ENCODE peak calls at places on chromosomes 5 and 9, in seven cellular contexts. M is heart right ventricle, Y is upper lobe of left lung, B is neural progenitor cell, U is HCT116, N is GM12878, J is lower lobe of right lung. D is an unnamed sample.
A peak's percentile ranks its signal among the peaks of the same experiment; 100 is the strongest.

GRCh38 chr5:73378070-73378469 is 70.5 kb downstream of the FOXD1 start:
- DNase-seq in M (no peak), Y (no peak), B (no peak), U (no peak), N (no peak), J (no peak), D (no peak)

GRCh38 chr9:15136646-15137045 is 170.4 kb downstream of the TTC39B start:
- DNase-seq in M (no peak), Y (no peak), B (no peak), U (peak; percentile 7), N (no peak), J (no peak), D (no peak)

GRCh38 chr5:66810151-66810550 is 214.0 kb downstream of the MAST4 start:
- DNase-seq in M (no peak), Y (no peak), B (no peak), U (no peak), N (no peak), J (no peak), D (no peak)

GRCh38 chr5:125987677-125988255 is 435.4 kb upstream of the GRAMD2B start:
- DNase-seq in M (no peak), Y (no peak), B (no peak), U (no peak), N (no peak), J (no peak), D (no peak)

GRCh38 chr5:181070523-181070922 is 30.5 kb downstream of the BTNL9 start:
- DNase-seq in M (no peak), Y (peak; percentile 71), B (no peak), U (no peak), N (no peak), J (no peak), D (no peak)

GRCh38 chr9:117963493-117963892 is 259.3 kb downstream of the TLR4 start:
- DNase-seq in M (no peak), Y (no peak), B (peak; percentile 2), U (no peak), N (no peak), J (no peak), D (no peak)

GRCh38 chr9:71681708-71682268 is 86.5 kb downstream of the CEMIP2 start:
- DNase-seq in M (no peak), Y (no peak), B (no peak), U (peak; percentile 59), N (no peak), J (no peak), D (no peak)

GRCh38 chr9:127550277-127550676 is 61.8 kb upstream of the STXBP1 start:
- DNase-seq in M (no peak), Y (no peak), B (no peak), U (no peak), N (no peak), J (no peak), D (no peak)

GRCh38 chr5:55391707-55392106 is 83.9 kb downstream of the MTREX start:
- DNase-seq in M (no peak), Y (no peak), B (no peak), U (no peak), N (no peak), J (no peak), D (no peak)

GRCh38 chr5:26054594-26054993 is 983.8 kb downstream of the CDH9 start:
- DNase-seq in M (no peak), Y (no peak), B (no peak), U (no peak), N (no peak), J (no peak), D (no peak)

GRCh38 chr5:124922255-124922975 is 176.0 kb upstream of the ZNF608 start:
- DNase-seq in M (no peak), Y (no peak), B (peak; percentile 79), U (no peak), N (no peak), J (no peak), D (no peak)

DNA sequence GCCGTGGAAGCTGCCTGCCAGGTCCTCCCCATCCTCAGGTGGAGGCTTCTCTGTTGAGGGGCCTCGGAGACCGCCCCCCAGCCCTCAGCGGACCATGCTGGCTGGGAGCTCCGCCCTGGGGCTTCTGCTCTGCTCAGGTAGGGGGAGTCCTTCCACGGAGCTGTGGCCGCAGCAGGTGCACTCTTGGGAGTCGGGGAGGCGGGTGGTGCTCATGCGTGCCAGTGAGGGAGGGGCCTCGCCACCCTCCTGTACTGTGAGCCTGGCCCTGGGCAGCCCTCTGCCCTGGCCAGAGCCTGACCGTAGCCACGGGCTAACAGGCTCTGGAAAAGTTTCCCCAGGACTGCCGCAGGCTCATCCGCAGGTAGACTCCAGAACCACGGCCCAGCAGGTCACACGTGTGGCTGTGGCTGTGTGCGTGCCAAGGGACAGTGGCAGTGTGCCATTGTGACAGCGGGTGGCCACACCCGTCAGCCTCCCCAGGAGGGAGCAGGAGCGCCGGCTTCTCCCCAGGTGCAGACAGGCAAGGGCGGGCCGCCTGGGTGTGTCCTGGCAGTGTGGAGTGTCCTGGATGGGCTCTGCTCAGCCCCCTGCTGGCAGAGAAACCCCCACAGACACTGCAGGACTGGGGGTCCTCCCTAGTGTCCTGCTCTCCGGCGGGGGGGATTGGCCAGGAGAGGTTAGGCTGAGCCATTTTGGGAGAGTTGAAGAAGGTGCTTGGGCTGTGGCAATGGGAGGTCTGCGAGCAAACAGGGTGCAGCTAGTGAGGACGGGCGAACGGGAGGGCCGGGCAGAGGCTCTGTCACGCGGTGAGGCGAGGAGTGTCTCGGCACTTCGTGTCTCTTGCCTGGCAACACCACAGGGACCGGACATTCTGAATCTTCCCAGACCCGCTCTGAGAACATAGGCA is 29.5 kb downstream of the TPPP start:
- DNase-seq in M (no peak), Y (peak; percentile 68), B (no peak), U (no peak), N (no peak), J (peak; percentile 47), D (no peak)
- TF ChIP-seq CTCF in M (no peak), Y (peak; percentile 9), B (no peak), U (no peak), N (no peak), J (no peak), D (no peak)

GRCh38 chr5:138212828-138213160 is 329 bp downstream of the CDC23 start:
- DNase-seq in M (no peak), Y (no peak), B (peak; percentile 43), U (no peak), N (no peak), J (no peak), D (no peak)
- H3K4me3 ChIP-seq in M (peak overlapping the region; percentile 78), Y (peak overlapping the region; percentile 92), B (peak overlapping the region; percentile 95), U (peak overlapping the region; percentile 91), N (peak overlapping the region; percentile 92), J (peak overlapping the region; percentile 99), D (peak overlapping the region; percentile 99)

GRCh38 chr5:168920019-168920813 is 341.0 kb upstream of the PANK3 start:
- DNase-seq in M (no peak), Y (no peak), B (no peak), U (no peak), N (no peak), J (peak; percentile 58), D (no peak)

GRCh38 chr5:168916852-168917251 is 337.7 kb upstream of the PANK3 start:
- DNase-seq in M (no peak), Y (no peak), B (no peak), U (no peak), N (no peak), J (no peak), D (peak; percentile 25)

GRCh38 chr5:168916266-168916665 is 337.1 kb upstream of the PANK3 start:
- DNase-seq in M (peak; percentile 30), Y (peak; percentile 83), B (no peak), U (no peak), N (no peak), J (no peak), D (no peak)

GRCh38 chr5:168917947-168918600 is 338.9 kb upstream of the PANK3 start:
- DNase-seq in M (no peak), Y (no peak), B (no peak), U (no peak), N (no peak), J (no peak), D (no peak)
- H3K27me3 ChIP-seq in M (peaks cover 5% of the 10 kb centered on the region), Y (no peaks in the 10 kb centered on the region), B (peaks cover 64% of the 10 kb centered on the region), U (peaks cover 74% of the 10 kb centered on the region), N (peaks cover 6% of the 10 kb centered on the region), J (peaks cover 8% of the 10 kb centered on the region), D (peaks cover 4% of the 10 kb centered on the region)

DNA sequence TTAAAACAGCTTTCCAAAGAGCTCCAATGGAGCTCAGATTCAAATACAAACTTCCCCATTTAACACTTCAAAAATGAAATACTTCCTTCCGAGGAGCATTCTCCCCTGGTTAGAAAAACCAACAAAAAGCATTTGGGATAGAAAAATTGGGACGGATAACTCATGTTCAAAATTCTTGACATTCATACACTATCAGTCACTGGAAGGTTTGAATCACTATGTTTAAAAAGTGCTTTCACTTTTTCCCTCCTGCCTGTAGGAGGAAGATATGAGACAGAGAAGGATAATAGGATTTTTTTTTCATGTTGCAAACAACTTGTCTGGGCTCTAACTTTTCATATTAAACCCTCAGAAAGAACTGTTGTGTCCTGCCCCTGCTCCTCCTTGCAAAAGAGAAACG is 412.0 kb downstream of the ACTL7B start:
- DNase-seq in M (no peak), Y (no peak), B (no peak), U (no peak), N (no peak), J (no peak), D (no peak)
- TF ChIP-seq CTCF in M (no peak), Y (no peak), B (no peak), U (no peak), N (no peak), J (no peak), D (no peak)

GRCh38 chr5:141508808-141509611 is 20.1 kb downstream of the PCDHGC5 start:
- DNase-seq in M (peak; percentile 60), Y (peak; percentile 66), B (peak; percentile 93), U (no peak), N (no peak), J (no peak), D (peak; percentile 92)
- H3K4me3 ChIP-seq in M (peak overlapping the region; percentile 36), Y (no peak overlapping the region), B (peak overlapping the region; percentile 33), U (no peak overlapping the region), N (peak overlapping the region; percentile 65), J (peak overlapping the region; percentile 32), D (no peak overlapping the region)

GRCh38 chr9:1048853-1049252 is 1.3 kb upstream of the DMRT2 start:
- DNase-seq in M (no peak), Y (no peak), B (no peak), U (no peak), N (no peak), J (no peak), D (no peak)
- H3K27me3 ChIP-seq in M (peaks cover 100% of the 10 kb centered on the region), Y (no peaks in the 10 kb centered on the region), B (peaks cover 21% of the 10 kb centered on the region), U (no peaks in the 10 kb centered on the region), N (peaks cover 13% of the 10 kb centered on the region), J (peaks cover 100% of the 10 kb centered on the region), D (peaks cover 93% of the 10 kb centered on the region)

GRCh38 chr5:44536650-44537260 is 147.5 kb upstream of the FGF10 start:
- DNase-seq in M (no peak), Y (no peak), B (peak; percentile 51), U (peak; percentile 53), N (no peak), J (no peak), D (no peak)
- TF ChIP-seq CTCF in M (peak; percentile 74), Y (peak; percentile 25), B (peak; percentile 80), U (peak; percentile 83), N (peak; percentile 63), J (peak; percentile 67), D (peak; percentile 77)

GRCh38 chr5:160469156-160470144 is 47.8 kb downstream of the PTTG1 start:
- DNase-seq in M (no peak), Y (peak; percentile 10), B (no peak), U (no peak), N (no peak), J (no peak), D (no peak)
- H3K4me3 ChIP-seq in M (peak overlapping the region; percentile 27), Y (no peak overlapping the region), B (no peak overlapping the region), U (no peak overlapping the region), N (peak overlapping the region; percentile 88), J (peak overlapping the region; percentile 51), D (peak overlapping the region; percentile 27)

GRCh38 chr5:42940853-42941252 is 99.3 kb downstream of the ANXA2R start:
- DNase-seq in M (no peak), Y (no peak), B (no peak), U (no peak), N (no peak), J (no peak), D (no peak)
- H3K27me3 ChIP-seq in M (peaks cover 65% of the 10 kb centered on the region), Y (no peaks in the 10 kb centered on the region), B (peaks cover 20% of the 10 kb centered on the region), U (no peaks in the 10 kb centered on the region), N (no peaks in the 10 kb centered on the region), J (peaks cover 42% of the 10 kb centered on the region), D (peaks cover 5% of the 10 kb centered on the region)